ENCODE peak calls at places on chromosome 4, in seven cellular contexts. One of them, this sample, is unnamed.

GRCh38 chr4:108303488-108304177 is 134.9 kb upstream of the LEF1 start:
- DNase-seq in breast epithelium: no peak
- DNase-seq in ovary: no peak
- DNase-seq in adrenal gland: no peak
- DNase-seq in GM12878: no peak
- DNase-seq in heart left ventricle: no peak
- DNase-seq in stomach: no peak
- DNase-seq in this sample: no peak

GRCh38 chr4:109205186-109205585 is 97.3 kb downstream of the COL25A1 start:
- DNase-seq in heart left ventricle: no peak
- DNase-seq in breast epithelium: no peak
- DNase-seq in ovary: no peak
- DNase-seq in GM12878: no peak
- DNase-seq in stomach: no peak
- DNase-seq in adrenal gland: no peak
- DNase-seq in this sample: no peak

GRCh38 chr4:141229408-141230101 is 8.9 kb downstream of the ZNF330 start:
- DNase-seq in GM12878: no peak
- DNase-seq in stomach: no peak
- DNase-seq in ovary: no peak
- DNase-seq in adrenal gland: no peak
- DNase-seq in breast epithelium: no peak
- DNase-seq in heart left ventricle: no peak
- DNase-seq in this sample: no peak

GRCh38 chr4:185640809-185641675 is 105.7 kb upstream of the PDLIM3 start:
- DNase-seq in adrenal gland: no peak
- DNase-seq in heart left ventricle: no peak
- DNase-seq in stomach: no peak
- DNase-seq in breast epithelium: no peak
- DNase-seq in ovary: no peak
- DNase-seq in GM12878: peak
- DNase-seq in this sample: no peak

GRCh38 chr4:114386637-114387233 is 211.9 kb upstream of the UGT8 start:
- DNase-seq in breast epithelium: no peak
- DNase-seq in heart left ventricle: no peak
- DNase-seq in stomach: no peak
- DNase-seq in ovary: no peak
- DNase-seq in GM12878: peak
- DNase-seq in adrenal gland: no peak
- DNase-seq in this sample: no peak

GRCh38 chr4:67603310-67604028 is 44.9 kb downstream of the STAP1 start:
- DNase-seq in stomach: no peak
- DNase-seq in adrenal gland: no peak
- DNase-seq in heart left ventricle: no peak
- DNase-seq in ovary: no peak
- DNase-seq in breast epithelium: no peak
- DNase-seq in GM12878: no peak
- DNase-seq in this sample: no peak

GRCh38 chr4:7691992-7692391 is 247.7 kb downstream of the AFAP1 start:
- DNase-seq in ovary: peak
- DNase-seq in adrenal gland: no peak
- DNase-seq in breast epithelium: peak
- DNase-seq in GM12878: no peak
- DNase-seq in stomach: no peak
- DNase-seq in heart left ventricle: peak
- DNase-seq in this sample: no peak

GRCh38 chr4:62457356-62457755 is 1257.2 kb downstream of the ADGRL3 start:
- DNase-seq in GM12878: no peak
- DNase-seq in breast epithelium: no peak
- DNase-seq in ovary: no peak
- DNase-seq in stomach: no peak
- DNase-seq in heart left ventricle: no peak
- DNase-seq in adrenal gland: no peak
- DNase-seq in this sample: no peak

GRCh38 chr4:3360741-3361140 is 67.9 kb downstream of the RGS12 start:
- DNase-seq in ovary: no peak
- DNase-seq in breast epithelium: peak
- DNase-seq in GM12878: no peak
- DNase-seq in adrenal gland: no peak
- DNase-seq in stomach: no peak
- DNase-seq in heart left ventricle: no peak
- DNase-seq in this sample: no peak

GRCh38 chr4:55079451-55080173 is 45.8 kb downstream of the KDR start:
- DNase-seq in ovary: no peak
- DNase-seq in stomach: no peak
- DNase-seq in adrenal gland: no peak
- DNase-seq in heart left ventricle: peak
- DNase-seq in breast epithelium: no peak
- DNase-seq in GM12878: no peak
- DNase-seq in this sample: no peak

DNA sequence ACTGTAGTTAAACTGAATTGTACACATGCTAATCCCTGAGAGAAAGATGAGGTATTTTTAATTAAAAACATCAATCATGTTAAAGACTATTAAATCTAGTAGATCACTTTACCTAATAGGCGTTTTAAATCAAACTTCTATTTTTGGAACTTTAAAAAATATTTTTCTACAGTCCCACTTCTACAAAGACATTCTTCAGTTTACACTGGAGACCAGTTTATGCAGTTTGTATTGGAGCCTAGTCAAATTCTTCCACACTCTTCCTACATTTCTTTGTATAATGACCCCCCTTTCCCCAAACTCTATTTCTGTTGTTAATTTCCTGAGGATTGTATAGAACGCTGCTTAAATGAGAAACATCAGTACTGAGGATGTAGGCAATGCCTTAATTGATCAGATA is 155.7 kb downstream of the SLC7A11 start:
- DNase-seq in heart left ventricle: no peak
- DNase-seq in adrenal gland: no peak
- DNase-seq in GM12878: no peak
- DNase-seq in breast epithelium: no peak
- DNase-seq in stomach: no peak
- DNase-seq in ovary: no peak
- DNase-seq in this sample: no peak
- TF ChIP-seq POLR2A in heart left ventricle: no peak
- TF ChIP-seq POLR2A in adrenal gland: no peak
- TF ChIP-seq POLR2A in GM12878: no peak
- TF ChIP-seq POLR2A in breast epithelium: no peak
- TF ChIP-seq POLR2A in stomach: no peak
- TF ChIP-seq POLR2A in ovary: no peak
- TF ChIP-seq POLR2A in this sample: no peak

GRCh38 chr4:40749717-40750460 is at the start of gene NSUN7:
- DNase-seq in GM12878: no peak
- DNase-seq in stomach: peak
- DNase-seq in breast epithelium: peak
- DNase-seq in ovary: peak
- DNase-seq in heart left ventricle: no peak
- DNase-seq in adrenal gland: peak
- DNase-seq in this sample: peak
- TF ChIP-seq POLR2A in GM12878: peak
- TF ChIP-seq POLR2A in stomach: no peak
- TF ChIP-seq POLR2A in breast epithelium: no peak
- TF ChIP-seq POLR2A in ovary: no peak
- TF ChIP-seq POLR2A in heart left ventricle: no peak
- TF ChIP-seq POLR2A in adrenal gland: no peak
- TF ChIP-seq POLR2A in this sample: no peak

GRCh38 chr4:152779513-152780266 is at the start of the genes ARFIP1 and TIGD4:
- DNase-seq in ovary: peak
- DNase-seq in breast epithelium: peak
- DNase-seq in adrenal gland: peak
- DNase-seq in stomach: peak
- DNase-seq in GM12878: peak
- DNase-seq in heart left ventricle: peak
- DNase-seq in this sample: peak
- TF ChIP-seq POLR2A in ovary: peak
- TF ChIP-seq POLR2A in breast epithelium: no peak
- TF ChIP-seq POLR2A in adrenal gland: peak
- TF ChIP-seq POLR2A in stomach: no peak
- TF ChIP-seq POLR2A in GM12878: peak
- TF ChIP-seq POLR2A in heart left ventricle: peak
- TF ChIP-seq POLR2A in this sample: no peak

DNA sequence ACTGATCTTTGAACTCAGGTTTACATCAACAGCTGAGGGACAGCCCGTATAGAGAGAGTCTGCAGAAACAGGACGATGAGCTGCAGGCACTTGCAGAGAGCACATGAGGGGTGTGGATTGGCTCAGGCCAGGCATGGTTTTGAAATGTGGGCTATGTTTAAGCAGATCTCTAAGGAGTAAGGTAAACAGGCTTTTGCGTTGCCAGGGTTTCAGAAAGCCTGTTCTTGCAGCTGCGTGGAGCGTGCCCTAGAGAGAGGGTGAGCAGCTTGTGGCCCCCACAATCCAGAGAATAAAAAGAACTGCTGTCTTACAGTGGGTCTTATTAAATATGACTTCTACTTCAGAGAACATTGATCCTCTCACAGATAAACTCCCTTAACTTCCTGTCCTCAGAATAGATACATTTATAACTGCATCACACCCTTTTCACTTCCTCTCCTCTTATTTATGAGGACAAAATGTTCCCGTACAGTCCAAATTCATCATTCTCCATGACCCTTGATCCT is 64.1 kb downstream of the TMA16 start:
- DNase-seq in GM12878: no peak
- DNase-seq in adrenal gland: peak
- DNase-seq in heart left ventricle: peak
- DNase-seq in stomach: no peak
- DNase-seq in ovary: no peak
- DNase-seq in breast epithelium: no peak
- DNase-seq in this sample: no peak
- TF ChIP-seq POLR2A in GM12878: no peak
- TF ChIP-seq POLR2A in adrenal gland: no peak
- TF ChIP-seq POLR2A in heart left ventricle: no peak
- TF ChIP-seq POLR2A in stomach: no peak
- TF ChIP-seq POLR2A in ovary: no peak
- TF ChIP-seq POLR2A in breast epithelium: no peak
- TF ChIP-seq POLR2A in this sample: no peak